ENCODE peak calls at places on chromosome 2, in ten cellular contexts. F, H, I, E, X, C, V, U, N and G are unnamed samples.

GRCh38 chr2:227407601-227408089 is 19.9 kb upstream of the SCYGR1 start:
- DNase-seq in H (peak; percentile 92), I (no peak), V (no peak), X (no peak), N (no peak), U (peak; percentile 92), F (peak; percentile 80), C (peak; percentile 89), E (no peak), G (no peak)

GRCh38 chr2:62760555-62760954 is 55.0 kb downstream of the EHBP1 start:
- DNase-seq in F (no peak), V (peak; percentile 2), X (peak; percentile 50), N (no peak), I (no peak), H (no peak), E (no peak), C (no peak), U (no peak), G (no peak)

GRCh38 chr2:73918856-73919255 is 7.8 kb upstream of the DGUOK start:
- DNase-seq in I (no peak), V (no peak), F (no peak), H (no peak), U (no peak), X (no peak), N (no peak), E (no peak), C (no peak), G (no peak)

GRCh38 chr2:194301946-194302345 is 1355.1 kb upstream of the SLC39A10 start:
- DNase-seq in E (no peak), C (no peak), I (no peak), V (no peak), H (no peak), F (no peak), U (no peak), X (no peak), N (no peak), G (no peak)

GRCh38 chr2:128738446-128739110 is 419.9 kb upstream of the HS6ST1 start:
- DNase-seq in H (no peak), X (no peak), F (no peak), C (no peak), I (no peak), E (no peak), N (no peak), U (no peak), V (no peak), G (no peak)

GRCh38 chr2:59233448-59233847 is 992.3 kb upstream of the FANCL start:
- DNase-seq in N (no peak), I (no peak), V (no peak), C (no peak), U (no peak), F (no peak), E (no peak), H (no peak), X (no peak), G (no peak)

GRCh38 chr2:96533292-96534073 is 3.1 kb upstream of the ARID5A start:
- DNase-seq in C (peak; percentile 83), I (no peak), U (peak; percentile 68), F (peak; percentile 98), H (peak; percentile 56), E (peak; percentile 13), V (no peak), N (no peak), X (peak; percentile 81), G (no peak)

GRCh38 chr2:36376992-36377738 is 21.6 kb downstream of the CRIM1 start:
- DNase-seq in V (no peak), H (no peak), I (no peak), C (peak; percentile 57), U (no peak), N (no peak), X (no peak), E (no peak), F (no peak), G (no peak)

DNA sequence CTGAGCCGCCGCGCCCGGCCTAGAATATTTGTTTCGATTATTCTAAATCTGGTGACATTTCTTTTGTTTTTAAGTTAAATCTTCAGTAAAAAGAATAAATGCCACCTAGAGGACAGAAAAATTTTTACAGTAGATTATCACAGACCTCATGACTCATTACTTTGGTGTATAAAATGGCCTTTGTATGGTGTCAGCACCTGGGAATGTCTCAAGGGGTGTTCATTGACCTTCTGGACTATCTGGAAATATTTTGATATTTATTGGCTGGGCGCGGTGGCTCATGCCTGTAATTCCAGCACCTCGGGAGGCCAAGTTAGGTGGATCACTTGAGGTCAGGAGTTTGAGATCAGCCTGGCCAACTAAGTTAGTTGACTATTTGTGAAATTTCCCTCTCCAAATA is 30.3 kb upstream of the SLC30A6 start:
- DNase-seq in U (no peak), C (no peak), N (no peak), E (no peak), I (peak; percentile 79), F (no peak), H (peak; percentile 58), V (peak; percentile 35), X (peak; percentile 65), G (no peak)
- TF ChIP-seq CTCF in U (peak; percentile 42), C (peak; percentile 22), N (no peak), E (no peak), I (peak; percentile 23), F (peak; percentile 17), H (no peak), V (no peak), X (peak; percentile 25), G (peak; percentile 15)

GRCh38 chr2:99597616-99598015 is 107.8 kb upstream of the REV1 start:
- DNase-seq in E (no peak), I (no peak), N (no peak), V (no peak), F (no peak), X (peak; percentile 28), C (no peak), U (no peak), H (no peak), G (no peak)

GRCh38 chr2:99600929-99601680 is 111.3 kb upstream of the REV1 start:
- DNase-seq in V (no peak), E (no peak), F (no peak), I (no peak), U (no peak), X (no peak), H (no peak), C (no peak), N (no peak), G (no peak)

GRCh38 chr2:99598435-99598834 is 108.6 kb upstream of the REV1 start:
- DNase-seq in E (no peak), U (no peak), F (no peak), I (no peak), C (no peak), X (no peak), V (no peak), N (no peak), H (peak; percentile 15), G (no peak)

GRCh38 chr2:99593692-99594427 is 104.0 kb upstream of the REV1 start:
- DNase-seq in U (no peak), H (no peak), N (no peak), X (no peak), E (no peak), V (no peak), F (no peak), I (no peak), C (no peak), G (no peak)

GRCh38 chr2:99595373-99595772 is 105.6 kb upstream of the REV1 start:
- DNase-seq in U (no peak), E (no peak), F (no peak), I (no peak), N (no peak), X (no peak), V (no peak), C (no peak), H (no peak), G (no peak)
- TF ChIP-seq CTCF in U (no peak), E (no peak), F (no peak), I (no peak), N (no peak), X (no peak), V (no peak), C (no peak), H (no peak), G (no peak)

GRCh38 chr2:160019374-160020098 is 42.9 kb downstream of the PLA2R1 start:
- DNase-seq in N (no peak), V (no peak), E (no peak), I (no peak), H (no peak), F (no peak), U (no peak), X (no peak), C (no peak), G (no peak)

GRCh38 chr2:160022162-160022561 is 40.3 kb downstream of the PLA2R1 start:
- DNase-seq in C (no peak), F (no peak), N (no peak), V (no peak), H (peak; percentile 34), U (no peak), E (no peak), I (no peak), X (peak; percentile 10), G (no peak)
- TF ChIP-seq CTCF in C (peak; percentile 17), F (no peak), N (no peak), V (peak; percentile 28), H (peak; percentile 7), U (peak; percentile 76), E (no peak), I (peak; percentile 44), X (peak; percentile 26), G (peak; percentile 73)

GRCh38 chr2:145161656-145162055 is 641.7 kb upstream of the ZEB2 start:
- DNase-seq in N (no peak), C (no peak), V (no peak), U (no peak), H (no peak), X (no peak), I (no peak), E (no peak), F (no peak), G (no peak)
- TF ChIP-seq CTCF in N (no peak), C (no peak), V (no peak), U (no peak), H (no peak), X (no peak), I (no peak), E (no peak), F (no peak), G (no peak)

DNA sequence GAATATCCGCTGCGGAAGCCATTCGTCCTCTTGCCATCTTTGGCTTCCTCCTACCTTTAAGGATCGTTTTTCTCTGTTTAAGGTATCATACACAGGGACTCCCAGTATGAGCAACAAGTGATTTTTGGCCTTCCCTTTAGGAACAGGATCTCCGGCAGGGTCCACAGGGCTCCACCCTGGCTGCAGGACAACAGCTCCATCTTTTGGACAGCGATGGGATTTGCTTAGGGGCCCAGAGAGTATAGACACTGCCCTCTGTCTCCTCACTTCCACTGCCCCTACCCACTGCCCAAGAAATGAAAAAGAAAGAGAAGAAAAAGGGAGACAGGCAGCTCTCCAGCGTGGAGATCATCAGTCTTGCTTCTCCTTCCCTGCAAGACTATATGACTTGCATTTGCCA is 224.5 kb downstream of the UXS1 start:
- DNase-seq in I (peak; percentile 27), X (no peak), U (no peak), C (no peak), H (peak; percentile 58), V (no peak), F (no peak), E (no peak), N (no peak), G (peak; percentile 32)
- TF ChIP-seq CTCF in I (peak; percentile 60), X (peak; percentile 10), U (no peak), C (no peak), H (peak; percentile 56), V (peak; percentile 37), F (no peak), E (no peak), N (no peak), G (peak; percentile 69)

DNA sequence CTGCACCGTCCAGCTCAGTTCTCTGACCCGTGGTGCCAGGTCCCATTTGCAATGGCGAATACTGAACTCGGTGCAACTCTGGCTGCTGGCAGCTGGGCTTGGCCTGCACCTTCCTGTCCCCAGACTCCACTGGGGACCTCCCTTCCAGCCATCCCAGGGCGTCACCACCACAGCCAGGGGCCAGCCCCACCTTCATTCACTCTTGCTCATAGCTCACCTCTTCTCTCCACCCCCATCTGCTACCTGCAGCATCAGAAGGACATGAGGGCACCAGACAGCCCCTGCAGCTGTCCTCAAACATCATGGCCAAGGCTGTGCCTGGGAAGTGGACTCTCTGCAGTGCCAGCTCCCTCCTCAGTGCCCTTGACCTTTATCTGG is 16.2 kb upstream of the ALPI start:
- DNase-seq in I (no peak), E (no peak), X (no peak), F (peak; percentile 48), H (no peak), U (no peak), N (no peak), C (peak; percentile 18), V (no peak), G (no peak)
- TF ChIP-seq CTCF in I (peak; percentile 34), E (no peak), X (no peak), F (no peak), H (no peak), U (peak; percentile 57), N (peak; percentile 33), C (peak; percentile 40), V (peak; percentile 11), G (peak; percentile 36)